ENCODE peak calls at places on chromosome 5, in nine cellular contexts. L, U, B, P, D, R, W, O and N are unnamed samples.

GRCh38 chr5:71738962-71739361 is 19.9 kb downstream of the CARTPT start:
- DNase-seq in U (no peak), W (no peak), O (no peak), L (no peak), B (peak; percentile 15), D (no peak), P (no peak), R (no peak), N (no peak)

GRCh38 chr5:170480277-170480676 is 23.5 kb upstream of the KCNIP1 start:
- DNase-seq in D (no peak), B (no peak), P (no peak), L (no peak), U (no peak), R (no peak), W (no peak), O (no peak), N (no peak)

GRCh38 chr5:168889039-168889438 is 309.9 kb upstream of the PANK3 start:
- DNase-seq in D (no peak), B (no peak), U (no peak), O (no peak), W (no peak), P (no peak), R (no peak), L (no peak), N (no peak)

GRCh38 chr5:126641387-126641786 is 40.6 kb downstream of the PHAX start:
- DNase-seq in U (no peak), P (no peak), O (no peak), W (no peak), L (no peak), R (no peak), B (no peak), D (no peak), N (no peak)

GRCh38 chr5:76386360-76386759 is 16.7 kb upstream of the IQGAP2 start:
- DNase-seq in P (no peak), W (no peak), B (no peak), R (no peak), D (no peak), L (no peak), O (no peak), U (no peak), N (no peak)

GRCh38 chr5:73193592-73193991 is 20.6 kb downstream of the TMEM174 start:
- DNase-seq in L (no peak), U (no peak), P (no peak), O (no peak), W (no peak), B (no peak), R (no peak), D (no peak), N (no peak)

GRCh38 chr5:142814122-142814521 is 43.9 kb downstream of the ARHGAP26 start:
- DNase-seq in U (no peak), W (no peak), L (no peak), B (no peak), P (no peak), O (no peak), D (no peak), R (no peak), N (no peak)

GRCh38 chr5:80796861-80797260 is 142.1 kb upstream of the DHFR start:
- DNase-seq in B (no peak), P (no peak), R (no peak), L (no peak), W (no peak), U (no peak), D (no peak), O (no peak), N (no peak)

GRCh38 chr5:40166757-40167156 is 513.0 kb upstream of the PTGER4 start:
- DNase-seq in L (no peak), P (no peak), D (no peak), U (no peak), B (no peak), R (no peak), W (no peak), O (no peak), N (no peak)

GRCh38 chr5:66848749-66849641 is 252.8 kb downstream of the MAST4 start:
- DNase-seq in R (no peak), D (no peak), W (no peak), L (no peak), U (no peak), B (no peak), O (peak; percentile 52), P (no peak), N (no peak)

GRCh38 chr5:170441385-170441784 is 52.2 kb upstream of the KCNMB1 start:
- DNase-seq in O (no peak), D (no peak), L (no peak), P (no peak), W (no peak), R (no peak), U (no peak), B (no peak), N (no peak)

GRCh38 chr5:38931731-38932130 is 85.9 kb downstream of the OSMR start:
- DNase-seq in W (no peak), B (no peak), R (no peak), O (no peak), P (no peak), D (no peak), U (no peak), L (no peak), N (no peak)

GRCh38 chr5:80399553-80400239 is 8.2 kb upstream of the ZFYVE16 start:
- DNase-seq in R (peak; percentile 72), L (peak; percentile 11), O (peak; percentile 16), W (peak; percentile 11), U (no peak), B (peak; percentile 43), P (no peak), D (peak; percentile 11), N (peak; percentile 39)

GRCh38 chr5:56164371-56164770 is 68.8 kb downstream of the ANKRD55 start:
- DNase-seq in U (no peak), D (no peak), W (no peak), R (no peak), L (no peak), P (no peak), O (peak; percentile 12), B (no peak), N (no peak)

DNA sequence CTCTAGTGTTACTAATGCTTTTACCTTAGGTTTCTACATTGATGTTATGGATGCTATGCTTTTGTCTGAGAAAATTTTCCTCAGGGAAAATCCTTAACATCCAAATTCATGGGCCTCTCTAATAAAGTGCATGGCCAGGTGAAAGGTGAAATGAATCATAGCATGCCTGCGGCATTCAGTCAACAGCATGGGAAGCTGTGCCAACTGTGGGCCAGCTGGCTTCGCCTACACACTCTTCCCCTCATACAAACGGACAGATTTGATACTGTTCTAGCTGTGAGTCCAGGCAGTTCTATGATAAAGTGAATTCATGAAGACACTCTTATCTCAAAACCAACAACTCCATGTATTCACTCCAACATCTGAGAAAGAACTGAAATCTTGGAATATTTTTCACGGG is 374.1 kb downstream of the PLK2 start:
- DNase-seq in D (no peak), O (no peak), R (no peak), W (no peak), U (no peak), L (peak; percentile 28), B (no peak), P (peak; percentile 8), N (no peak)
- TF ChIP-seq REST in D (no peak), O (no peak), R (no peak), W (no peak), U (no peak), L (no peak), B (no peak), P (no peak), N (no peak)

DNA sequence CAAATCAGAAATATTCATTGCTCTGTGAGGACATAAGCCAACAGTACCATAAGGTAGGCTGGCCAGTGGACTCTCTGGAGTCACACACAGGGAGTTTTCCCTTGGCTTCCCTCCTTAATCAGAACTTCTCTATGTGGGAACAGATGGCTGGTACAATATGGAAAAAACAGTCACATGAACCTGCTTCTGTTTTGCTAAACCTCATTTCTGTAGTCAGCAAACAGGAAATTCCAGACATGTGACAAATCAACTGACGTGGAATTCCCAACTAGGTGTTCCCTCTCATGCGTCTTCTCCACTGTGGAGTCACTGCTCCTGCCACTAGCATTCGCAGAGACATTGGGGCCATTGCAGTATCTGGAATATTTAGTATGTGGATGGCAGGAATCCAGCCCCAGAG is 617.6 kb downstream of the KIF4B start:
- DNase-seq in L (no peak), R (no peak), U (no peak), O (no peak), D (no peak), W (no peak), B (no peak), P (no peak), N (no peak)
- TF ChIP-seq REST in L (no peak), R (no peak), U (no peak), O (no peak), D (no peak), W (no peak), B (no peak), P (no peak), N (no peak)

DNA sequence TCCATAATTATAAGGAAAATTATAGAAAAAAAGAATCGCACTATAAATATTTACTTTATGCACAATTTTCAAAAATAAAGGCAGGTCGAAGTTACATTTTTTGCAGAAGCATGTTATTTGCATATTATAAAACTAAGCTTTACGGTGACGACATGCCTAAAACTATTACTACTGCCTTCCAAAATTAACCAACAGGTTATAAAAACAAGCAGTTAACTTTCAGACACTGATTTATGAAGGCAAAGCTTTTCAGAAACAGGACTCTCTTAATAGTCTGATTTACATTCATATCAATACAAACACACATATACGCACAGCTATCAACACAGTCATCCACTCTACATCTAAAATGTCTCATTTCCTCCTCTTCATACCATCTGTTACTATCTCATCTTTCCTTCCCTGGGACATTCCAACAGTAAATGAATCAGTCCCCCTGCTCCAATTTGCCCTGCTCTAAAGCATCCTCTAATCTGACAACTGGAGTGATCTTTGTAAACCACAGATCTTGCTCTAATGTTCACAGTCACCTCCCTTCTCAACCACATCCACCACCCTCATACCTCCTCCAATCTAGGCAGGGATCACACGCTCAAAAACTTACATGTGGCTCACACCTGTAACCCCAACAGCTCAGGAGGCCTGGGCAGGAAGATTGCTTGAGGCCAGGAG is 21.6 kb downstream of the FBXW11 start:
- DNase-seq in O (peak; percentile 9), W (no peak), P (no peak), D (no peak), B (no peak), U (no peak), L (no peak), R (no peak), N (peak; percentile 61)
- TF ChIP-seq REST in O (no peak), W (no peak), P (no peak), D (no peak), B (no peak), U (no peak), L (no peak), R (no peak), N (no peak)

GRCh38 chr5:18325431-18325830 is 691.2 kb downstream of the TAF11L14 start:
- DNase-seq in O (no peak), U (no peak), W (no peak), B (no peak), L (no peak), P (no peak), R (no peak), D (no peak), N (no peak)

GRCh38 chr5:18334949-18335348 is 700.7 kb downstream of the TAF11L14 start:
- DNase-seq in L (no peak), W (no peak), P (no peak), R (no peak), B (no peak), D (no peak), U (no peak), O (no peak), N (no peak)

GRCh38 chr5:18333841-18334240 is 699.6 kb downstream of the TAF11L14 start:
- DNase-seq in D (no peak), L (no peak), R (no peak), W (no peak), P (no peak), U (no peak), O (no peak), B (no peak), N (no peak)

GRCh38 chr5:18329346-18329745 is 695.1 kb downstream of the TAF11L14 start:
- DNase-seq in D (no peak), W (no peak), U (peak; percentile 9), R (no peak), B (no peak), P (no peak), O (no peak), L (no peak), N (no peak)
- TF ChIP-seq REST in D (no peak), W (no peak), U (no peak), R (no peak), B (no peak), P (no peak), O (no peak), L (no peak), N (no peak)